ENCODE peak calls at places on chromosome 18, in four cellular contexts. R is SK-N-SH, H is sigmoid colon, P is tibial nerve. Q is an unnamed sample.

GRCh38 chr18:10076502-10077030 is 162.8 kb downstream of the VAPA start:
- DNase-seq in R (no peak), H (no peak), P (no peak), Q (no peak)

GRCh38 chr18:2758309-2758708 is 88.5 kb upstream of the EMILIN2 start:
- DNase-seq in P (no peak), H (no peak), R (no peak), Q (no peak)

GRCh38 chr18:11146238-11146946 is 3.0 kb downstream of the PIEZO2 start:
- DNase-seq in P (no peak), R (no peak), H (no peak), Q (no peak)

GRCh38 chr18:56381151-56381550 is 257.2 kb downstream of the TXNL1 start:
- DNase-seq in P (no peak), H (no peak), R (no peak), Q (no peak)

GRCh38 chr18:76505611-76506010 is 10.6 kb upstream of the ZNF516 start:
- DNase-seq in P (no peak), R (no peak), H (no peak), Q (no peak)

GRCh38 chr18:52312321-52312720 is 27.7 kb upstream of the DCC start:
- DNase-seq in P (no peak), R (no peak), H (no peak), Q (peak; percentile 73)

GRCh38 chr18:5537860-5538259 is 5.9 kb downstream of the EPB41L3 start:
- DNase-seq in P (no peak), R (no peak), H (no peak), Q (peak; percentile 7)

GRCh38 chr18:32425466-32425865 is 45.2 kb downstream of the GAREM1 start:
- DNase-seq in P (no peak), R (no peak), H (no peak), Q (peak; percentile 88)

GRCh38 chr18:26777316-26778053 is 88.0 kb downstream of the AQP4 start:
- DNase-seq in P (no peak), R (no peak), H (no peak), Q (peak; percentile 25)

GRCh38 chr18:3593381-3593903 is 143.5 kb downstream of the TGIF1 start:
- DNase-seq in R (peak; percentile 68), H (no peak), P (peak; percentile 39), Q (peak; percentile 95)

GRCh38 chr18:49023281-49023937 is 72.6 kb upstream of the SMAD7 start:
- DNase-seq in R (no peak), P (no peak), H (peak; percentile 50), Q (no peak)

GRCh38 chr18:9387891-9388290 is 53.3 kb downstream of the TWSG1 start:
- DNase-seq in R (no peak), H (no peak), P (no peak), Q (no peak)

GRCh38 chr18:54202851-54203250 is 21.6 kb downstream of the MBD2 start:
- DNase-seq in P (no peak), R (no peak), H (no peak), Q (no peak)

GRCh38 chr18:57084331-57085298 is 62.3 kb upstream of the BOD1L2 start:
- DNase-seq in P (no peak), R (no peak), H (no peak), Q (no peak)

GRCh38 chr18:24603151-24603550 is 142.7 kb downstream of the HRH4 start:
- DNase-seq in H (no peak), R (no peak), P (no peak), Q (no peak)

GRCh38 chr18:1872274-1872673 is 699.0 kb downstream of the METTL4 start:
- DNase-seq in R (no peak), P (no peak), H (no peak), Q (no peak)

GRCh38 chr18:55635439-55635838 is 47.4 kb upstream of the TCF4 start:
- DNase-seq in R (no peak), P (no peak), H (no peak), Q (no peak)

GRCh38 chr18:36412778-36413177 is 115.3 kb downstream of the FHOD3 start:
- DNase-seq in P (no peak), R (peak; percentile 41), H (no peak), Q (no peak)

GRCh38 chr18:78986018-78986481 is 6.4 kb downstream of the SALL3 start:
- DNase-seq in R (peak; percentile 58), P (no peak), H (no peak), Q (no peak)
- TF ChIP-seq CTCF in R (peak; percentile 63), P (peak; percentile 17), H (no peak), Q (peak; percentile 24)

DNA sequence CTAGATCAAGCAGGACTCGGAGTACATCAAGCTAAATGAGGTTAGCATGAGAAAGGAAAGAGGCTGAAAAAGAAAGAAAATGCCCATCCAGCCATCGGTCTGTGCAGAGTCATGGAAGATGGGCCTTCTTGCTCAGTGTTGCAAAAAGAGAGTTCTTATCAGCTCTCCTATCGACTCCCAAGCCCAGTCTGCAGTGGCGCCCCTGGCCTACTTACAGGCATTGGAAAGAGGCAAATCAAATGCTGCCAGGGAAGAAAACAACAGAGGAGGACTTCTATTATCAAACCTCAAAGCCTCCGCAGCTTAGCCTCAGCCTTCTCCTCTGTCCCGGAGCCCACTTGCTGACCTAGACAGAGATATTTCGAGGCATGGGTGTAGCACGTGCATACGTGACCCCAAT is 66.0 kb downstream of the CDH2 start:
- DNase-seq in H (no peak), R (no peak), P (no peak), Q (no peak)
- H3K4me1 ChIP-seq in H (peaks cover 5% of the 10 kb centered on the region), R (peaks cover 58% of the 10 kb centered on the region), P (no peaks in the 10 kb centered on the region), Q (peaks cover 13% of the 10 kb centered on the region)

DNA sequence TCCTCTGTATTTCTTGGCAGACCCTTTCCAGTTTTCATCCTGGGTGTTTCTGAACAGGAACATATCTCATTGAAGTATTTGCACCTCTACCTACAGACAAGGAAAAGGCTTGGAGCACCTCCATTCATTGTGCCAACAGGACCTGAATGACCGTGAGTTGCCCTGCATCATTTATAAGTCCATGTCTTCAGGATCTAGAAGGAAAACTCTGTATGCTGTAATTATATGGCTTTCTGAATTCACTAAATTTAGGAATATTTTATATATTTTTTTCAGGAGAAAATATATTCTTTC is 402.3 kb upstream of the SLC14A2 start:
- DNase-seq in P (no peak), H (no peak), R (no peak), Q (no peak)
- TF ChIP-seq CTCF in P (no peak), H (no peak), R (no peak), Q (no peak)

DNA sequence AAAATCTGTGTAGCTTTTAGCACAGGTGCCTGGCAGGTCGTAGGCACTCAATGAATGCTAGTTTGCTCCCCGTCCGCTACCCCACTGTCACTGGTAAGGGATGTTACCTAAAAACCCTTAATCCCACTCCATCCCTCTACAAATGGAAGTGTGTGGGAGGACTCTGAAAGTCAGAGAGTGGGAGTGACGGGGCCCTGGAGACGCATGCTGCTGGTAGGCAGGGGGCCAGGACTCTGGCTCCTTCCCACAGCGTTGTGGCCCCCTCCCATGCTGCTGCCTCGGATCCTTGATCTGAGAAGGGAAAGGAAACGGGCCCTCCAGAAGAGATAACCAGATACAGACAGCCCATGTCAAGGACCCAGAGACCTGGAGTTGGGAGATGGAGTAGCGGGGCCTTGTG is 249.3 kb downstream of the HAUS1 start:
- DNase-seq in P (no peak), H (no peak), R (no peak), Q (no peak)
- H3K4me1 ChIP-seq in P (no peaks in the 10 kb centered on the region), H (peaks cover 14% of the 10 kb centered on the region), R (no peaks in the 10 kb centered on the region), Q (no peaks in the 10 kb centered on the region)

DNA sequence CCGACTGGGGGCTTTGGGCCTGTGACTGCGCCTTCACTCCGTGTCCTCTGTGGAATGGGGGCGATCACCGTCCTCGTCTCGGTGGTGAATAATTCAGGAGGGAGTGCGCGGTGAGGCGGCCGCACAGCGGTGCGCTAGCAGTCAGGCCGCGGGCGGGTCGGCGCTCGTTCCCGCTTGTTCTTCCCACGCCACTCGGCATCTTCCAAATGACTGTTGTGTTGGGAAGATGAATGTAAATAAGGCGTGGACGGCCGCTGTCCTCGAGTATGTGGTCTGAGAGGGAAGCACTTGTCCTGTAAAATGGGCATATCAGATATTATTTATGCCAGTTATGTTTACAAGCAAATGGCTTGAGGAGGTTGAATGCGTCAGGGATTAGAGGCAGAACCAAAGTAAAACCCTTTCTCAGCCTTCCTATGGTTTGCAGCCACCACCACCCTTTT is 607 bp upstream of the VPS4B start:
- DNase-seq in H (no peak), P (no peak), R (no peak), Q (no peak)
- TF ChIP-seq CTCF in H (no peak), P (no peak), R (no peak), Q (no peak)

DNA sequence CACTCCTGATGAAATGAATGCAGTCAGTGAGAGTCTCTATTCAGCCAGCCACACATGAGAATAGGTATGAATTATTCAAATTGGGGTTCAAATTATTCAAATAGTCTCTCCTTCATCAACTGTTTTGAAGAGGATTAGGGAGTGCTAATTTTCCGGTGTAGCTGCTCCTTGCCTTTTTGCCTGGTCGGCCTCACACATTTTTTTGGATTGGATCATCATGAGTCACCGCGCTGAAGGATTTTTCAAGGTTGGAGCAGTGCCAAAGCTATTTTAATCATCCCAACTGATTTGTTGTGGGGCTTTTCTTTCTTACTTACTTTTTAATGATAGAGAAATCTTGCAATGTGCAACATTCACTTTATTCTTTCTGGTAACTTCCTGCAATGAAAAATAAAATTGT is 2.4 kb upstream of the DTNA start:
- DNase-seq in R (no peak), P (peak; percentile 65), H (peak; percentile 81), Q (peak; percentile 96)
- H3K4me1 ChIP-seq in R (peaks cover 36% of the 10 kb centered on the region), P (no peaks in the 10 kb centered on the region), H (peaks cover 50% of the 10 kb centered on the region), Q (peaks cover 19% of the 10 kb centered on the region)

GRCh38 chr18:75478996-75479870 is 51.7 kb upstream of the SMIM21 start:
- DNase-seq in H (no peak), R (peak; percentile 57), P (peak; percentile 25), Q (peak; percentile 81)
- TF ChIP-seq CTCF in H (peak; percentile 53), R (peak; percentile 73), P (peak; percentile 54), Q (peak; percentile 69)

GRCh38 chr18:7923105-7923504 is 356.0 kb downstream of the PTPRM start:
- DNase-seq in P (no peak), H (no peak), R (no peak), Q (no peak)
- H3K4me1 ChIP-seq in P (no peaks in the 10 kb centered on the region), H (peaks cover 20% of the 10 kb centered on the region), R (no peaks in the 10 kb centered on the region), Q (peaks cover 10% of the 10 kb centered on the region)

GRCh38 chr18:30970201-30970816 is 72.2 kb downstream of the DSC3 start:
- DNase-seq in R (no peak), P (no peak), H (no peak), Q (peak; percentile 8)
- TF ChIP-seq CTCF in R (peak; percentile 47), P (peak; percentile 18), H (no peak), Q (no peak)